ENCODE peak calls at places on chromosomes 5 and 9, in five cellular contexts. One of them, this sample, is unnamed.

GRCh38 chr5:116543501-116543900 is 31.1 kb downstream of the SEMA6A start:
- DNase-seq in neural progenitor cell: no peak
- DNase-seq in mucosa of descending colon: no peak
- DNase-seq in heart left ventricle: no peak
- DNase-seq in fibroblast of pulmonary artery: no peak
- DNase-seq in this sample: no peak

GRCh38 chr5:38603691-38604090 is 47.2 kb upstream of the LIFR start:
- DNase-seq in neural progenitor cell: no peak
- DNase-seq in fibroblast of pulmonary artery: no peak
- DNase-seq in mucosa of descending colon: no peak
- DNase-seq in heart left ventricle: no peak
- DNase-seq in this sample: peak

GRCh38 chr5:159802661-159803060 is 113.6 kb upstream of the ADRA1B start:
- DNase-seq in neural progenitor cell: no peak
- DNase-seq in mucosa of descending colon: no peak
- DNase-seq in fibroblast of pulmonary artery: no peak
- DNase-seq in heart left ventricle: no peak
- DNase-seq in this sample: no peak

GRCh38 chr5:36492998-36493655 is 113.3 kb upstream of the SLC1A3 start:
- DNase-seq in neural progenitor cell: no peak
- DNase-seq in heart left ventricle: no peak
- DNase-seq in fibroblast of pulmonary artery: no peak
- DNase-seq in mucosa of descending colon: no peak
- DNase-seq in this sample: peak

GRCh38 chr5:17838506-17838905 is 204.2 kb downstream of the TAF11L14 start:
- DNase-seq in heart left ventricle: no peak
- DNase-seq in neural progenitor cell: no peak
- DNase-seq in fibroblast of pulmonary artery: no peak
- DNase-seq in mucosa of descending colon: no peak
- DNase-seq in this sample: no peak

GRCh38 chr9:129809346-129809745 is 6.4 kb downstream of the TOR1B start:
- DNase-seq in mucosa of descending colon: no peak
- DNase-seq in neural progenitor cell: no peak
- DNase-seq in fibroblast of pulmonary artery: no peak
- DNase-seq in heart left ventricle: no peak
- DNase-seq in this sample: no peak

GRCh38 chr5:133941456-133942196 is 26.8 kb downstream of the C5orf15 start:
- DNase-seq in mucosa of descending colon: no peak
- DNase-seq in fibroblast of pulmonary artery: no peak
- DNase-seq in heart left ventricle: no peak
- DNase-seq in neural progenitor cell: no peak
- DNase-seq in this sample: no peak

GRCh38 chr5:93022770-93023169 is 558.2 kb downstream of the NR2F1-AS1 start:
- DNase-seq in fibroblast of pulmonary artery: peak
- DNase-seq in mucosa of descending colon: no peak
- DNase-seq in heart left ventricle: no peak
- DNase-seq in neural progenitor cell: no peak
- DNase-seq in this sample: no peak

GRCh38 chr5:79886456-79886855 is 104.6 kb downstream of the MTX3 start:
- DNase-seq in mucosa of descending colon: no peak
- DNase-seq in heart left ventricle: no peak
- DNase-seq in fibroblast of pulmonary artery: no peak
- DNase-seq in neural progenitor cell: no peak
- DNase-seq in this sample: no peak

GRCh38 chr5:138661342-138661975 is 86.3 kb upstream of the HSPA9 start:
- DNase-seq in fibroblast of pulmonary artery: no peak
- DNase-seq in heart left ventricle: no peak
- DNase-seq in mucosa of descending colon: no peak
- DNase-seq in neural progenitor cell: no peak
- DNase-seq in this sample: no peak

GRCh38 chr9:77554706-77555105 is 93.4 kb downstream of the GNA14 start:
- DNase-seq in heart left ventricle: no peak
- DNase-seq in neural progenitor cell: no peak
- DNase-seq in mucosa of descending colon: no peak
- DNase-seq in fibroblast of pulmonary artery: peak
- DNase-seq in this sample: no peak

GRCh38 chr5:112366987-112367386 is 52.1 kb downstream of the EPB41L4A start:
- DNase-seq in neural progenitor cell: peak
- DNase-seq in heart left ventricle: no peak
- DNase-seq in fibroblast of pulmonary artery: no peak
- DNase-seq in mucosa of descending colon: peak
- DNase-seq in this sample: no peak

GRCh38 chr9:6930827-6931226 is 173.1 kb downstream of the KDM4C start:
- DNase-seq in fibroblast of pulmonary artery: peak
- DNase-seq in heart left ventricle: no peak
- DNase-seq in neural progenitor cell: no peak
- DNase-seq in mucosa of descending colon: no peak
- DNase-seq in this sample: peak

GRCh38 chr9:126306071-126306647 is 20.5 kb upstream of the MVB12B start:
- DNase-seq in fibroblast of pulmonary artery: no peak
- DNase-seq in mucosa of descending colon: no peak
- DNase-seq in heart left ventricle: no peak
- DNase-seq in neural progenitor cell: no peak
- DNase-seq in this sample: no peak

GRCh38 chr9:126304946-126305370 is 21.7 kb upstream of the MVB12B start:
- DNase-seq in heart left ventricle: no peak
- DNase-seq in fibroblast of pulmonary artery: no peak
- DNase-seq in neural progenitor cell: no peak
- DNase-seq in mucosa of descending colon: no peak
- DNase-seq in this sample: no peak

GRCh38 chr9:126303488-126303887 is 23.1 kb upstream of the MVB12B start:
- DNase-seq in mucosa of descending colon: no peak
- DNase-seq in neural progenitor cell: no peak
- DNase-seq in fibroblast of pulmonary artery: no peak
- DNase-seq in heart left ventricle: no peak
- DNase-seq in this sample: no peak

GRCh38 chr9:126301985-126302603 is 24.5 kb upstream of the MVB12B start:
- DNase-seq in heart left ventricle: peak
- DNase-seq in fibroblast of pulmonary artery: peak
- DNase-seq in mucosa of descending colon: peak
- DNase-seq in neural progenitor cell: peak
- DNase-seq in this sample: peak

DNA sequence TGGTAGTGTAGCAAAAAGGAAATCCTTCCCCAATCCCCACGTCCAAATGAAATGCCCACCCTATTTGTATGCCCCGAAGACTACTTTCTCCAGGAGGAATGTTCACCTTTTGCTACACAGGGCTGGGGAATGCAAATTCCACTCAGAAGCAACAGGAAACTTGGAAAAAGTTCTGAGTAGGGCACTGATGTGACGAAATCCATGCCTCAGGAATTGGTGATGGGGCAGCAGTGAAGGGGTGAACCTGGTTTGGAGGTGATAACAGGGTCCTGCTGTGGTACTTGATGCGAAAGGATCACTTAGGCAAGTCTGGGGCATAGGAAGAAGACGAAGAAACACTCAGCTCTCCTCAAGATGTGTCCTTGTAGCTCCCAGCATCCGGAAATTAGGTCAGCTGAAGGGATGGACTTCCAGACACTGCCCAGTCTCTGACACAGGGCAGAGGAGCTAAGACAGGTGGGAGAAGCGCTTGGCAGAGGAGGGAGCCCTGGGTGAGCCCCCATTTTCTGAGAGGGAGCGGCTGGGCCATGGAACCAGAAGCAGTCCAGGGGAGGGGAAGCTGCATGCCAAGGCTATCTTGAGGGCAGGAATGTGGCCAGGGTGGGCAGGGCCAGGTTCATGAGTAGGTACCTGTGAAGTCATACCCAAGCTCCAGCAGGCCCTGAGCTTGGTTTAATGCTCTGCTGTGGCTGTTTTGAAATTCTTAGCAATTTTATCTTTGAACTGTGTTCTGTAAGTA is 22.3 kb upstream of the MVB12B start:
- DNase-seq in fibroblast of pulmonary artery: no peak
- DNase-seq in neural progenitor cell: no peak
- DNase-seq in heart left ventricle: no peak
- DNase-seq in mucosa of descending colon: no peak
- DNase-seq in this sample: no peak
- H3K4me3 ChIP-seq in fibroblast of pulmonary artery: no peak
- H3K4me3 ChIP-seq in neural progenitor cell: no peak
- H3K4me3 ChIP-seq in heart left ventricle: no peak
- H3K4me3 ChIP-seq in mucosa of descending colon: no peak
- H3K4me3 ChIP-seq in this sample: no peak

GRCh38 chr5:106699198-106699597 is 971.5 kb downstream of the EFNA5 start:
- DNase-seq in fibroblast of pulmonary artery: no peak
- DNase-seq in heart left ventricle: no peak
- DNase-seq in mucosa of descending colon: no peak
- DNase-seq in neural progenitor cell: peak
- DNase-seq in this sample: no peak
- TF ChIP-seq CTCF in fibroblast of pulmonary artery: no peak
- TF ChIP-seq CTCF in heart left ventricle: no peak
- TF ChIP-seq CTCF in mucosa of descending colon: no peak
- TF ChIP-seq CTCF in neural progenitor cell: peak
- TF ChIP-seq CTCF in this sample: no peak

DNA sequence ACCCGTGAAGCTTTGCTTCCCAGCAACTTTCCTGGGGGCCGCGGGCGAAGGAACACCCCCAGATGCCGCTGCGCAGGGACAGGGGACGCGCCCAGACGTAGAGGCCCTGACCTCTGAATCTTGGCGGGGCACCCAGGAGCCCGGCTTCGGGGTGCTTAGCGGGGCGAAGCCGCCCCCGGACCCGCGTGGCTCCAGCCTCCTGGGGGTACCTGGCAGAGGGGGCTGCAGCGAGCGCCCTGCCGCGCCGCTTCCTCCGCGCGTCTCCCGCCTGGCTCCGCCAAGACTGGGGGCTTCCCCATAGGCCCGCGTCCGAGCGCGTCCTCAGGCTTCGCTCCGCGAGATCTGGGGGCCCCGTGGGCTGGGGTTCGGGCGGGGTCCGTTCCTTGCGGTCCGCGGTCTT is 23.0 kb upstream of the ZNF782 start:
- DNase-seq in heart left ventricle: no peak
- DNase-seq in fibroblast of pulmonary artery: no peak
- DNase-seq in neural progenitor cell: no peak
- DNase-seq in mucosa of descending colon: no peak
- DNase-seq in this sample: no peak
- H3K4me3 ChIP-seq in heart left ventricle: peak
- H3K4me3 ChIP-seq in fibroblast of pulmonary artery: peak
- H3K4me3 ChIP-seq in neural progenitor cell: no peak
- H3K4me3 ChIP-seq in mucosa of descending colon: no peak
- H3K4me3 ChIP-seq in this sample: no peak

GRCh38 chr9:87441251-87441650 is 56.4 kb upstream of the DAPK1 start:
- DNase-seq in fibroblast of pulmonary artery: peak
- DNase-seq in heart left ventricle: no peak
- DNase-seq in mucosa of descending colon: no peak
- DNase-seq in neural progenitor cell: no peak
- DNase-seq in this sample: peak

GRCh38 chr9:87443006-87443405 is 54.7 kb upstream of the DAPK1 start:
- DNase-seq in neural progenitor cell: no peak
- DNase-seq in fibroblast of pulmonary artery: no peak
- DNase-seq in mucosa of descending colon: no peak
- DNase-seq in heart left ventricle: no peak
- DNase-seq in this sample: no peak

GRCh38 chr9:87445646-87446045 is 52.0 kb upstream of the DAPK1 start:
- DNase-seq in mucosa of descending colon: peak
- DNase-seq in neural progenitor cell: peak
- DNase-seq in fibroblast of pulmonary artery: peak
- DNase-seq in heart left ventricle: peak
- DNase-seq in this sample: peak

GRCh38 chr9:87443461-87443860 is 54.2 kb upstream of the DAPK1 start:
- DNase-seq in heart left ventricle: no peak
- DNase-seq in fibroblast of pulmonary artery: no peak
- DNase-seq in mucosa of descending colon: no peak
- DNase-seq in neural progenitor cell: no peak
- DNase-seq in this sample: no peak

GRCh38 chr9:87442451-87442850 is 55.2 kb upstream of the DAPK1 start:
- DNase-seq in neural progenitor cell: no peak
- DNase-seq in fibroblast of pulmonary artery: no peak
- DNase-seq in mucosa of descending colon: no peak
- DNase-seq in heart left ventricle: no peak
- DNase-seq in this sample: no peak
- TF ChIP-seq CTCF in neural progenitor cell: no peak
- TF ChIP-seq CTCF in fibroblast of pulmonary artery: no peak
- TF ChIP-seq CTCF in mucosa of descending colon: no peak
- TF ChIP-seq CTCF in heart left ventricle: no peak
- TF ChIP-seq CTCF in this sample: no peak

GRCh38 chr9:137458194-137459146 is 664 bp downstream of the NSMF start:
- DNase-seq in fibroblast of pulmonary artery: no peak
- DNase-seq in mucosa of descending colon: peak
- DNase-seq in heart left ventricle: peak
- DNase-seq in neural progenitor cell: peak
- DNase-seq in this sample: no peak

GRCh38 chr9:137459147-137459600 is at the start of gene NSMF:
- DNase-seq in fibroblast of pulmonary artery: peak
- DNase-seq in neural progenitor cell: peak
- DNase-seq in mucosa of descending colon: peak
- DNase-seq in heart left ventricle: peak
- DNase-seq in this sample: peak

GRCh38 chr9:137460363-137461315 is 1.5 kb upstream of the NSMF start:
- DNase-seq in heart left ventricle: peak
- DNase-seq in neural progenitor cell: no peak
- DNase-seq in fibroblast of pulmonary artery: no peak
- DNase-seq in mucosa of descending colon: peak
- DNase-seq in this sample: no peak

GRCh38 chr9:137461316-137461662 is 2.2 kb upstream of the NSMF start:
- DNase-seq in neural progenitor cell: no peak
- DNase-seq in fibroblast of pulmonary artery: no peak
- DNase-seq in mucosa of descending colon: peak
- DNase-seq in heart left ventricle: peak
- DNase-seq in this sample: no peak

GRCh38 chr9:137459601-137460362 is 648 bp upstream of the NSMF start:
- DNase-seq in fibroblast of pulmonary artery: no peak
- DNase-seq in heart left ventricle: peak
- DNase-seq in mucosa of descending colon: no peak
- DNase-seq in neural progenitor cell: no peak
- DNase-seq in this sample: no peak
- H3K4me3 ChIP-seq in fibroblast of pulmonary artery: peak
- H3K4me3 ChIP-seq in heart left ventricle: peak
- H3K4me3 ChIP-seq in mucosa of descending colon: peak
- H3K4me3 ChIP-seq in neural progenitor cell: no peak
- H3K4me3 ChIP-seq in this sample: peak

DNA sequence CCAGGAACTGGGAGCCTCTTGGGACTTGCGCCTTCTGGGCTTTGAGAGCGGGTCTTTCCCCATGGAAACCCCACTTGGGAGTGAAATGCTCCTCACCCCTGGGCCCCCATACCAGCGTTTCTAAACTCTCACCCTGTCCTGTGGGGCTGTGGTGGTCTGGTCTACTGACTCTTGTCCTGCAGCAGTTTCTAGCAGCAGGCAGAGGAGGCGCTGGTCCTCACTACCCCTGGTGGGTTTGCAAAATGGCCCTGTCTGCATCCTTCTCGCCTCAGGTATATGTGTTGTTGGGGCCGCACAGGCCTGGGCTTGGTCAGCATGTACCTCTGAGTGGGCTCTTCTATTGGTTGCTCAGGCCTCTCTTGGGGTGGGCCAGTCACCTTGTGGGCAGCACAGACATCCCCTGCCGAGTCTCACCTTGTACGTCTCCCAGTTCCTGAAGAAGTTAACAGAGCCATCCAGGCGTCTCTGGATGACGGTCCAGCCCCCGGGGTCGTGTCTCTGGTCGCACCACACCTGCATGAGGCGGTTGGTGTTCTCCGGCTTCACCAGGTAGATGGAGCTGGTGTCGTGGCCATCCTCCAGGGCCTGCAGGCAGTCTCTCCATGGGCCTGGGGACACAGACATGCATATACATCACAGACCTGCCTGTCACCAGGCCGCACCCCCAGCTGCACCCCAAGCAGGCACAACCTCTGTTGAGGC is 29.0 kb downstream of the ANGPTL2 start:
- DNase-seq in neural progenitor cell: no peak
- DNase-seq in heart left ventricle: no peak
- DNase-seq in mucosa of descending colon: no peak
- DNase-seq in fibroblast of pulmonary artery: no peak
- DNase-seq in this sample: no peak
- TF ChIP-seq CTCF in neural progenitor cell: no peak
- TF ChIP-seq CTCF in heart left ventricle: no peak
- TF ChIP-seq CTCF in mucosa of descending colon: no peak
- TF ChIP-seq CTCF in fibroblast of pulmonary artery: no peak
- TF ChIP-seq CTCF in this sample: no peak

This sample was measured in AG10803.